ENCODE peak calls at places on chromosome 13, in five cellular contexts. I is suprapubic skin, Q is gastrocnemius medialis, E is lower leg skin, A is uterus. N is an unnamed sample.
A peak's percentile ranks its signal among the peaks of the same experiment; 100 is the strongest.

GRCh38 chr13:51912511-51913225 is 50.9 kb downstream of the CCDC70 start:
- DNase-seq in I (peak; percentile 38), Q (no peak), E (peak; percentile 50), A (no peak), N (no peak)

GRCh38 chr13:45500492-45501174 is 35.9 kb downstream of the COG3 start:
- DNase-seq in I (no peak), Q (no peak), E (no peak), A (no peak), N (peak; percentile 83)

GRCh38 chr13:25901460-25902376 is 150.1 kb downstream of the SHISA2 start:
- DNase-seq in I (no peak), Q (no peak), E (no peak), A (no peak), N (no peak)

GRCh38 chr13:97141564-97142005 is 80.5 kb upstream of the MBNL2 start:
- DNase-seq in I (no peak), Q (no peak), E (no peak), A (peak; percentile 28), N (peak; percentile 71)

GRCh38 chr13:109451726-109452125 is 334.7 kb downstream of the IRS2 start:
- DNase-seq in I (no peak), Q (no peak), E (no peak), A (no peak), N (no peak)

GRCh38 chr13:78160793-78161192 is 242.2 kb upstream of the EDNRB start:
- DNase-seq in I (no peak), Q (no peak), E (no peak), A (no peak), N (peak; percentile 61)

GRCh38 chr13:22874839-22875238 is 305.9 kb upstream of the SGCG start:
- DNase-seq in I (no peak), Q (no peak), E (no peak), A (no peak), N (no peak)

GRCh38 chr13:99320693-99321481 is 13.7 kb upstream of the GPR183 start:
- DNase-seq in I (no peak), Q (no peak), E (no peak), A (no peak), N (peak; percentile 44)

GRCh38 chr13:27339299-27339698 is 68.7 kb downstream of the RASL11A start:
- DNase-seq in I (no peak), Q (no peak), E (no peak), A (no peak), N (no peak)

GRCh38 chr13:91988331-91988730 is 589.9 kb downstream of the GPC5 start:
- DNase-seq in I (no peak), Q (no peak), E (no peak), A (no peak), N (no peak)

GRCh38 chr13:79534596-79534995 is 53.6 kb downstream of the NDFIP2 start:
- DNase-seq in I (no peak), Q (no peak), E (no peak), A (no peak), N (no peak)

GRCh38 chr13:21909331-21909730 is 238.5 kb downstream of the FGF9 start:
- DNase-seq in I (no peak), Q (no peak), E (no peak), A (no peak), N (no peak)

GRCh38 chr13:44142911-44143665 is 230.5 kb upstream of the SERP2 start:
- DNase-seq in I (no peak), Q (no peak), E (no peak), A (no peak), N (no peak)

GRCh38 chr13:94431987-94432386 is 47.5 kb downstream of the DCT start:
- DNase-seq in I (no peak), Q (no peak), E (no peak), A (no peak), N (no peak)

GRCh38 chr13:75670496-75670895 is 34.4 kb downstream of the LMO7 start:
- DNase-seq in I (no peak), Q (no peak), E (no peak), A (no peak), N (no peak)

GRCh38 chr13:111503905-111504695 is 183.7 kb downstream of the TEX29 start:
- DNase-seq in I (peak; percentile 47), Q (no peak), E (peak; percentile 74), A (no peak), N (no peak)

GRCh38 chr13:49220035-49220855 is at the start of gene MLNR:
- DNase-seq in I (no peak), Q (no peak), E (no peak), A (no peak), N (no peak)

GRCh38 chr13:75870397-75870801 is 234.3 kb downstream of the LMO7 start:
- DNase-seq in I (no peak), Q (no peak), E (no peak), A (no peak), N (no peak)

GRCh38 chr13:89695343-89696257 is 1651.9 kb upstream of the MIR17HG start:
- DNase-seq in I (no peak), Q (no peak), E (no peak), A (no peak), N (peak; percentile 6)

GRCh38 chr13:25232937-25233515 is 54.3 kb downstream of the MTMR6 start:
- DNase-seq in I (no peak), Q (no peak), E (no peak), A (no peak), N (no peak)

GRCh38 chr13:33352023-33352422 is 66.5 kb upstream of the STARD13 start:
- DNase-seq in I (no peak), Q (no peak), E (no peak), A (no peak), N (no peak)

GRCh38 chr13:23107665-23108064 is 73.1 kb upstream of the SGCG start:
- DNase-seq in I (no peak), Q (no peak), E (no peak), A (no peak), N (no peak)

GRCh38 chr13:65292488-65292901 is 1937.6 kb downstream of the PCDH9 start:
- DNase-seq in I (no peak), Q (no peak), E (no peak), A (no peak), N (peak; percentile 36)

GRCh38 chr13:28329395-28330158 is 165.4 kb downstream of the FLT1 start:
- DNase-seq in I (no peak), Q (no peak), E (no peak), A (peak; percentile 24), N (peak; percentile 78)

GRCh38 chr13:110250258-110250891 is 56.6 kb downstream of the COL4A1 start:
- DNase-seq in I (peak; percentile 90), Q (peak; percentile 48), E (peak; percentile 90), A (peak; percentile 71), N (no peak)

GRCh38 chr13:74073231-74073630 is 61.0 kb downstream of the KLF12 start:
- DNase-seq in I (no peak), Q (no peak), E (no peak), A (no peak), N (no peak)

GRCh38 chr13:40406405-40407138 is 259.9 kb downstream of the FOXO1 start:
- DNase-seq in I (no peak), Q (peak; percentile 36), E (no peak), A (peak; percentile 81), N (peak; percentile 30)

GRCh38 chr13:75864718-75865117 is 228.6 kb downstream of the LMO7 start:
- DNase-seq in I (no peak), Q (no peak), E (no peak), A (no peak), N (peak; percentile 76)

GRCh38 chr13:42883771-42884170 is 102.4 kb downstream of the FAM216B start:
- DNase-seq in I (no peak), Q (no peak), E (no peak), A (no peak), N (no peak)

GRCh38 chr13:25249001-25249543 is 38.2 kb downstream of the MTMR6 start:
- DNase-seq in I (no peak), Q (no peak), E (no peak), A (no peak), N (no peak)

GRCh38 chr13:57935965-57936364 is 304.4 kb downstream of the PCDH17 start:
- DNase-seq in I (no peak), Q (no peak), E (no peak), A (no peak), N (no peak)

GRCh38 chr13:109743706-109744453 is 42.5 kb downstream of the IRS2 start:
- DNase-seq in I (no peak), Q (no peak), E (no peak), A (peak; percentile 60), N (peak; percentile 33)

GRCh38 chr13:50127017-50127725 is 111.9 kb downstream of the KCNRG start:
- DNase-seq in I (peak; percentile 84), Q (peak; percentile 38), E (peak; percentile 91), A (peak; percentile 52), N (no peak)

GRCh38 chr13:89827552-89827951 is 1519.9 kb upstream of the MIR17HG start:
- DNase-seq in I (no peak), Q (no peak), E (no peak), A (no peak), N (no peak)

GRCh38 chr13:95697052-95697680 is 20.2 kb downstream of the DNAJC3 start:
- DNase-seq in I (no peak), Q (no peak), E (no peak), A (no peak), N (no peak)

GRCh38 chr13:95698047-95698749 is 21.3 kb downstream of the DNAJC3 start:
- DNase-seq in I (no peak), Q (peak; percentile 11), E (no peak), A (no peak), N (no peak)
- TF ChIP-seq CTCF in I (no peak), Q (no peak), E (no peak), A (no peak), N (peak; percentile 29)

GRCh38 chr13:88000787-88001186 is 329.6 kb downstream of the SLITRK5 start:
- DNase-seq in I (no peak), Q (no peak), E (no peak), A (no peak), N (no peak)
- TF ChIP-seq CTCF in I (no peak), Q (no peak), E (no peak), A (no peak), N (no peak)

DNA sequence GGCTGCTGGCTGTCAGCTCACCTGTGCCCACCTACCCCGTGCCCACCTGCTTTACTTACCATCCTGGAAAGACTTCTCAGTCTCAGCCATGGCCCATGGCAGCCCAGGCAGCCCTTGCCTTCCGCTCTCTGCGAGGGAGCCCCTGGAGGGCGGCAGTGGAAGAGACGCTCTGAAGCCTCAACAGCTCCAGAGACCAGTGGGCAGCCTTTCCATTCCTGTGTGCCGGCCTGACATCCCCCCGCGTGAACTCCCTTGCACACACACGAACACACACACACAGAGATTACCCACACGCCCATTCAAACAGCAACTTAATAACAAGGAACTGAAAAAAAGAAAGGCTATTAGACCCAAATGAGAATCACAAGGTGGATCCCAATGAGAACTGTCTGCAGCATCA is 14.2 kb upstream of the RASA3 start:
- DNase-seq in I (no peak), Q (no peak), E (peak; percentile 81), A (no peak), N (no peak)
- TF ChIP-seq CTCF in I (no peak), Q (no peak), E (no peak), A (no peak), N (peak; percentile 51)

GRCh38 chr13:113418722-113419049 is 34.6 kb downstream of the ADPRHL1 start:
- DNase-seq in I (no peak), Q (no peak), E (no peak), A (no peak), N (no peak)

GRCh38 chr13:113417008-113417735 is 36.1 kb downstream of the ADPRHL1 start:
- DNase-seq in I (no peak), Q (no peak), E (no peak), A (no peak), N (no peak)

GRCh38 chr13:113415825-113416224 is 37.5 kb downstream of the ADPRHL1 start:
- DNase-seq in I (no peak), Q (no peak), E (no peak), A (no peak), N (no peak)

GRCh38 chr13:113419531-113420183 is 33.6 kb downstream of the ADPRHL1 start:
- DNase-seq in I (no peak), Q (no peak), E (no peak), A (no peak), N (no peak)

GRCh38 chr13:113417836-113418721 is 35.2 kb downstream of the ADPRHL1 start:
- DNase-seq in I (no peak), Q (no peak), E (no peak), A (no peak), N (no peak)
- TF ChIP-seq CTCF in I (no peak), Q (no peak), E (no peak), A (no peak), N (no peak)

N was measured in AG04450.